ENCODE peak calls at places on chromosomes 2 and 18, in five cellular contexts. L, P, V, O and M are unnamed samples.

GRCh38 chr18:74454279-74454741 is 2.8 kb downstream of the DIPK1C start:
- DNase-seq in L (no peak), P (no peak), V (no peak), O (no peak), M (no peak)

GRCh38 chr2:102872388-102872787 is 110.6 kb downstream of the TMEM182 start:
- DNase-seq in L (no peak), P (no peak), V (no peak), O (no peak), M (no peak)

GRCh38 chr18:7987284-7987976 is 420.3 kb downstream of the PTPRM start:
- DNase-seq in L (no peak), P (no peak), V (no peak), O (no peak), M (peak; percentile 61)

GRCh38 chr2:95573866-95574265 is 17.9 kb upstream of the TRIM43 start:
- DNase-seq in L (no peak), P (no peak), V (no peak), O (no peak), M (no peak)

GRCh38 chr2:175585531-175585930 is 404.0 kb upstream of the ATP5MC3 start:
- DNase-seq in L (no peak), P (no peak), V (no peak), O (no peak), M (no peak)

GRCh38 chr2:67130526-67131309 is 266.4 kb upstream of the ETAA1 start:
- DNase-seq in L (no peak), P (no peak), V (no peak), O (no peak), M (no peak)

GRCh38 chr2:239209806-239210205 is 191.0 kb downstream of the HDAC4 start:
- DNase-seq in L (no peak), P (no peak), V (no peak), O (no peak), M (no peak)

GRCh38 chr2:144351687-144352086 is 168.2 kb downstream of the ZEB2 start:
- DNase-seq in L (no peak), P (no peak), V (no peak), O (no peak), M (peak; percentile 21)

GRCh38 chr2:157777425-157777824 is 98.7 kb downstream of the ACVR1 start:
- DNase-seq in L (peak; percentile 19), P (peak; percentile 11), V (no peak), O (no peak), M (peak; percentile 48)

GRCh38 chr2:128346811-128347558 is 28.3 kb upstream of the HS6ST1 start:
- DNase-seq in L (no peak), P (no peak), V (no peak), O (no peak), M (no peak)

GRCh38 chr2:46298522-46299351 is 1.5 kb downstream of the EPAS1 start:
- DNase-seq in L (peak; percentile 41), P (peak; percentile 16), V (no peak), O (peak; percentile 92), M (peak; percentile 26)

GRCh38 chr18:13266208-13267100 is 47.9 kb downstream of the LDLRAD4 start:
- DNase-seq in L (no peak), P (no peak), V (no peak), O (no peak), M (no peak)

GRCh38 chr2:150282821-150283309 is 204.6 kb downstream of the RND3 start:
- DNase-seq in L (no peak), P (no peak), V (no peak), O (no peak), M (no peak)

GRCh38 chr18:76350134-76351025 is 144.7 kb downstream of the ZNF516 start:
- DNase-seq in L (no peak), P (no peak), V (no peak), O (peak; percentile 78), M (no peak)

GRCh38 chr2:137729305-137729704 is 235.0 kb upstream of the HNMT start:
- DNase-seq in L (no peak), P (no peak), V (no peak), O (no peak), M (no peak)

GRCh38 chr18:26516964-26517363 is 31.4 kb downstream of the KCTD1 start:
- DNase-seq in L (no peak), P (no peak), V (no peak), O (no peak), M (no peak)

GRCh38 chr18:44713435-44713834 is 32.7 kb downstream of the SETBP1 start:
- DNase-seq in L (no peak), P (no peak), V (no peak), O (no peak), M (no peak)

GRCh38 chr2:224999784-225000183 is 42.5 kb downstream of the DOCK10 start:
- DNase-seq in L (no peak), P (no peak), V (no peak), O (no peak), M (no peak)

GRCh38 chr18:39198376-39198775 is 1632.8 kb upstream of the CELF4 start:
- DNase-seq in L (no peak), P (no peak), V (no peak), O (no peak), M (peak; percentile 76)

GRCh38 chr18:62037989-62038778 is 145.4 kb upstream of the RNF152 start:
- DNase-seq in L (no peak), P (no peak), V (no peak), O (no peak), M (no peak)

GRCh38 chr2:196166876-196167275 is 4.5 kb downstream of the STK17B start:
- DNase-seq in L (no peak), P (no peak), V (no peak), O (no peak), M (peak; percentile 77)

GRCh38 chr2:189379287-189379630 is 62.0 kb upstream of the WDR75 start:
- DNase-seq in L (no peak), P (no peak), V (no peak), O (no peak), M (no peak)

GRCh38 chr2:112880696-112881095 is 30.3 kb upstream of the IL37 start:
- DNase-seq in L (no peak), P (no peak), V (no peak), O (no peak), M (no peak)

GRCh38 chr2:138277062-138277461 is 224.5 kb upstream of the SPOPL start:
- DNase-seq in L (no peak), P (no peak), V (no peak), O (no peak), M (no peak)

GRCh38 chr2:120666433-120666832 is 69.2 kb upstream of the GLI2 start:
- DNase-seq in L (no peak), P (no peak), V (no peak), O (no peak), M (no peak)

GRCh38 chr2:72788756-72789155 is 37.1 kb downstream of the EXOC6B start:
- DNase-seq in L (no peak), P (no peak), V (no peak), O (no peak), M (peak; percentile 70)

GRCh38 chr18:36808681-36809080 is 20.1 kb downstream of the TPGS2 start:
- DNase-seq in L (no peak), P (no peak), V (no peak), O (no peak), M (peak; percentile 81)

GRCh38 chr2:104856086-104856972 is 2.4 kb downstream of the POU3F3 start:
- DNase-seq in L (no peak), P (no peak), V (no peak), O (peak; percentile 81), M (no peak)

GRCh38 chr2:218644721-218645120 is 14.7 kb downstream of the ZNF142 start:
- DNase-seq in L (no peak), P (no peak), V (no peak), O (no peak), M (no peak)

GRCh38 chr2:10022041-10022421 is 21.3 kb upstream of the KLF11 start:
- DNase-seq in L (no peak), P (no peak), V (no peak), O (no peak), M (no peak)

GRCh38 chr2:187580462-187581124 is 26.4 kb upstream of the TFPI start:
- DNase-seq in L (peak; percentile 70), P (no peak), V (no peak), O (no peak), M (peak; percentile 63)

GRCh38 chr2:45651415-45652089 is at the start of gene PRKCE:
- DNase-seq in L (peak; percentile 11), P (no peak), V (peak; percentile 26), O (peak; percentile 88), M (no peak)

GRCh38 chr2:20611077-20611843 is 39.6 kb downstream of the HS1BP3 start:
- DNase-seq in L (no peak), P (no peak), V (peak; percentile 34), O (peak; percentile 51), M (peak; percentile 86)

GRCh38 chr18:77162580-77162979 is 30.0 kb upstream of the MBP start:
- DNase-seq in L (no peak), P (no peak), V (no peak), O (no peak), M (no peak)

GRCh38 chr18:77632738-77633137 is 383.1 kb downstream of the GALR1 start:
- DNase-seq in L (no peak), P (no peak), V (no peak), O (no peak), M (no peak)

GRCh38 chr18:61825386-61825785 is 67.4 kb downstream of the RNF152 start:
- DNase-seq in L (no peak), P (no peak), V (no peak), O (no peak), M (no peak)